ENCODE peak calls at places on chromosomes 16 and 17, in nine cellular contexts. One of them, this sample, is unnamed.

GRCh38 chr16:79439866-79440265 is 160.7 kb downstream of the MAF start:
- DNase-seq in stimulated activated CD4-positive, alpha-beta T cell treated with anti-CD3 and anti-CD28 coated beads, Interleukin-2, amount 100 ng/mL, for 48 hours: no peak
- DNase-seq in HuH-7: no peak
- DNase-seq in effector CD4-positive, alpha-beta T cell: no peak
- DNase-seq in COR-L47: no peak
- DNase-seq in KG1: no peak
- DNase-seq in foreskin melanocyte: no peak
- DNase-seq in T-helper 2 cell: no peak
- DNase-seq in nephron progenitor cell: no peak
- DNase-seq in this sample: no peak

GRCh38 chr16:20774703-20775362 is 11.0 kb downstream of the ACSM3 start:
- DNase-seq in COR-L47: peak
- DNase-seq in HuH-7: peak
- DNase-seq in stimulated activated CD4-positive, alpha-beta T cell treated with anti-CD3 and anti-CD28 coated beads, Interleukin-2, amount 100 ng/mL, for 48 hours: peak
- DNase-seq in T-helper 2 cell: peak
- DNase-seq in effector CD4-positive, alpha-beta T cell: peak
- DNase-seq in nephron progenitor cell: peak
- DNase-seq in foreskin melanocyte: peak
- DNase-seq in KG1: peak
- DNase-seq in this sample: peak

GRCh38 chr17:68460096-68460495 is 2.8 kb upstream of the WIPI1 start:
- DNase-seq in stimulated activated CD4-positive, alpha-beta T cell treated with anti-CD3 and anti-CD28 coated beads, Interleukin-2, amount 100 ng/mL, for 48 hours: no peak
- DNase-seq in HuH-7: no peak
- DNase-seq in T-helper 2 cell: no peak
- DNase-seq in nephron progenitor cell: no peak
- DNase-seq in KG1: no peak
- DNase-seq in effector CD4-positive, alpha-beta T cell: no peak
- DNase-seq in foreskin melanocyte: no peak
- DNase-seq in COR-L47: no peak
- DNase-seq in this sample: no peak

GRCh38 chr17:17859909-17860760 is 23.3 kb upstream of the SREBF1 start:
- DNase-seq in nephron progenitor cell: peak
- DNase-seq in stimulated activated CD4-positive, alpha-beta T cell treated with anti-CD3 and anti-CD28 coated beads, Interleukin-2, amount 100 ng/mL, for 48 hours: peak
- DNase-seq in HuH-7: peak
- DNase-seq in COR-L47: no peak
- DNase-seq in T-helper 2 cell: peak
- DNase-seq in effector CD4-positive, alpha-beta T cell: peak
- DNase-seq in KG1: no peak
- DNase-seq in foreskin melanocyte: peak
- DNase-seq in this sample: peak

GRCh38 chr17:39009471-39010085 is 42.4 kb upstream of the FBXO47 start:
- DNase-seq in stimulated activated CD4-positive, alpha-beta T cell treated with anti-CD3 and anti-CD28 coated beads, Interleukin-2, amount 100 ng/mL, for 48 hours: no peak
- DNase-seq in foreskin melanocyte: no peak
- DNase-seq in effector CD4-positive, alpha-beta T cell: no peak
- DNase-seq in T-helper 2 cell: no peak
- DNase-seq in HuH-7: no peak
- DNase-seq in COR-L47: no peak
- DNase-seq in KG1: no peak
- DNase-seq in nephron progenitor cell: no peak
- DNase-seq in this sample: no peak

GRCh38 chr16:821751-822150 is 21.2 kb upstream of the GNG13 start:
- DNase-seq in T-helper 2 cell: no peak
- DNase-seq in stimulated activated CD4-positive, alpha-beta T cell treated with anti-CD3 and anti-CD28 coated beads, Interleukin-2, amount 100 ng/mL, for 48 hours: no peak
- DNase-seq in effector CD4-positive, alpha-beta T cell: no peak
- DNase-seq in nephron progenitor cell: no peak
- DNase-seq in COR-L47: no peak
- DNase-seq in KG1: no peak
- DNase-seq in HuH-7: no peak
- DNase-seq in foreskin melanocyte: no peak
- DNase-seq in this sample: no peak

GRCh38 chr16:89983550-89983949 is 35.0 kb downstream of the DEF8 start:
- DNase-seq in nephron progenitor cell: no peak
- DNase-seq in HuH-7: no peak
- DNase-seq in T-helper 2 cell: peak
- DNase-seq in effector CD4-positive, alpha-beta T cell: no peak
- DNase-seq in stimulated activated CD4-positive, alpha-beta T cell treated with anti-CD3 and anti-CD28 coated beads, Interleukin-2, amount 100 ng/mL, for 48 hours: no peak
- DNase-seq in KG1: no peak
- DNase-seq in foreskin melanocyte: no peak
- DNase-seq in COR-L47: no peak
- DNase-seq in this sample: no peak

GRCh38 chr17:73156887-73157870 is 7.6 kb upstream of the SSTR2 start:
- DNase-seq in HuH-7: no peak
- DNase-seq in KG1: no peak
- DNase-seq in T-helper 2 cell: no peak
- DNase-seq in foreskin melanocyte: no peak
- DNase-seq in stimulated activated CD4-positive, alpha-beta T cell treated with anti-CD3 and anti-CD28 coated beads, Interleukin-2, amount 100 ng/mL, for 48 hours: no peak
- DNase-seq in nephron progenitor cell: no peak
- DNase-seq in COR-L47: peak
- DNase-seq in effector CD4-positive, alpha-beta T cell: no peak
- DNase-seq in this sample: no peak

GRCh38 chr16:23030001-23030400 is 119.3 kb downstream of the USP31 start:
- DNase-seq in nephron progenitor cell: no peak
- DNase-seq in KG1: no peak
- DNase-seq in effector CD4-positive, alpha-beta T cell: no peak
- DNase-seq in foreskin melanocyte: no peak
- DNase-seq in HuH-7: no peak
- DNase-seq in COR-L47: peak
- DNase-seq in T-helper 2 cell: no peak
- DNase-seq in stimulated activated CD4-positive, alpha-beta T cell treated with anti-CD3 and anti-CD28 coated beads, Interleukin-2, amount 100 ng/mL, for 48 hours: no peak
- DNase-seq in this sample: no peak

GRCh38 chr17:51540151-51540550 is 279.8 kb downstream of the UTP18 start:
- DNase-seq in stimulated activated CD4-positive, alpha-beta T cell treated with anti-CD3 and anti-CD28 coated beads, Interleukin-2, amount 100 ng/mL, for 48 hours: peak
- DNase-seq in HuH-7: no peak
- DNase-seq in nephron progenitor cell: no peak
- DNase-seq in COR-L47: no peak
- DNase-seq in KG1: no peak
- DNase-seq in foreskin melanocyte: peak
- DNase-seq in T-helper 2 cell: peak
- DNase-seq in effector CD4-positive, alpha-beta T cell: no peak
- DNase-seq in this sample: peak

GRCh38 chr17:1059131-1059795 is 62.3 kb downstream of the TIMM22 start:
- DNase-seq in nephron progenitor cell: no peak
- DNase-seq in stimulated activated CD4-positive, alpha-beta T cell treated with anti-CD3 and anti-CD28 coated beads, Interleukin-2, amount 100 ng/mL, for 48 hours: no peak
- DNase-seq in HuH-7: no peak
- DNase-seq in COR-L47: no peak
- DNase-seq in T-helper 2 cell: no peak
- DNase-seq in effector CD4-positive, alpha-beta T cell: no peak
- DNase-seq in KG1: no peak
- DNase-seq in foreskin melanocyte: no peak
- DNase-seq in this sample: no peak

GRCh38 chr17:20930065-20930760 is 112.6 kb downstream of the USP22 start:
- DNase-seq in HuH-7: no peak
- DNase-seq in nephron progenitor cell: no peak
- DNase-seq in KG1: no peak
- DNase-seq in foreskin melanocyte: peak
- DNase-seq in T-helper 2 cell: no peak
- DNase-seq in stimulated activated CD4-positive, alpha-beta T cell treated with anti-CD3 and anti-CD28 coated beads, Interleukin-2, amount 100 ng/mL, for 48 hours: no peak
- DNase-seq in COR-L47: no peak
- DNase-seq in effector CD4-positive, alpha-beta T cell: no peak
- DNase-seq in this sample: peak

GRCh38 chr17:81204578-81204977 is 18.2 kb downstream of the CEP131 start:
- DNase-seq in stimulated activated CD4-positive, alpha-beta T cell treated with anti-CD3 and anti-CD28 coated beads, Interleukin-2, amount 100 ng/mL, for 48 hours: no peak
- DNase-seq in HuH-7: no peak
- DNase-seq in COR-L47: no peak
- DNase-seq in T-helper 2 cell: no peak
- DNase-seq in nephron progenitor cell: no peak
- DNase-seq in effector CD4-positive, alpha-beta T cell: no peak
- DNase-seq in foreskin melanocyte: no peak
- DNase-seq in KG1: no peak
- DNase-seq in this sample: no peak

GRCh38 chr17:72126575-72127486 is 6.0 kb downstream of the SOX9 start:
- DNase-seq in stimulated activated CD4-positive, alpha-beta T cell treated with anti-CD3 and anti-CD28 coated beads, Interleukin-2, amount 100 ng/mL, for 48 hours: no peak
- DNase-seq in foreskin melanocyte: no peak
- DNase-seq in HuH-7: peak
- DNase-seq in KG1: no peak
- DNase-seq in nephron progenitor cell: no peak
- DNase-seq in COR-L47: no peak
- DNase-seq in T-helper 2 cell: no peak
- DNase-seq in effector CD4-positive, alpha-beta T cell: no peak
- DNase-seq in this sample: peak

GRCh38 chr17:43406676-43407645 is 8.2 kb downstream of the ARL4D start:
- DNase-seq in HuH-7: no peak
- DNase-seq in T-helper 2 cell: no peak
- DNase-seq in nephron progenitor cell: no peak
- DNase-seq in KG1: no peak
- DNase-seq in foreskin melanocyte: no peak
- DNase-seq in effector CD4-positive, alpha-beta T cell: no peak
- DNase-seq in COR-L47: no peak
- DNase-seq in stimulated activated CD4-positive, alpha-beta T cell treated with anti-CD3 and anti-CD28 coated beads, Interleukin-2, amount 100 ng/mL, for 48 hours: no peak
- DNase-seq in this sample: no peak

GRCh38 chr17:69015631-69016030 is 45.1 kb downstream of the ABCA9 start:
- DNase-seq in foreskin melanocyte: no peak
- DNase-seq in HuH-7: no peak
- DNase-seq in nephron progenitor cell: no peak
- DNase-seq in T-helper 2 cell: no peak
- DNase-seq in COR-L47: no peak
- DNase-seq in stimulated activated CD4-positive, alpha-beta T cell treated with anti-CD3 and anti-CD28 coated beads, Interleukin-2, amount 100 ng/mL, for 48 hours: no peak
- DNase-seq in effector CD4-positive, alpha-beta T cell: no peak
- DNase-seq in KG1: no peak
- DNase-seq in this sample: no peak

GRCh38 chr17:65556014-65556909 is 5.2 kb downstream of the AXIN2 start:
- DNase-seq in HuH-7: peak
- DNase-seq in foreskin melanocyte: peak
- DNase-seq in COR-L47: peak
- DNase-seq in nephron progenitor cell: peak
- DNase-seq in KG1: peak
- DNase-seq in T-helper 2 cell: peak
- DNase-seq in effector CD4-positive, alpha-beta T cell: peak
- DNase-seq in stimulated activated CD4-positive, alpha-beta T cell treated with anti-CD3 and anti-CD28 coated beads, Interleukin-2, amount 100 ng/mL, for 48 hours: peak
- DNase-seq in this sample: peak

GRCh38 chr17:60149691-60150582 is at the start of gene CA4:
- DNase-seq in HuH-7: peak
- DNase-seq in effector CD4-positive, alpha-beta T cell: no peak
- DNase-seq in nephron progenitor cell: peak
- DNase-seq in T-helper 2 cell: no peak
- DNase-seq in stimulated activated CD4-positive, alpha-beta T cell treated with anti-CD3 and anti-CD28 coated beads, Interleukin-2, amount 100 ng/mL, for 48 hours: no peak
- DNase-seq in COR-L47: peak
- DNase-seq in foreskin melanocyte: no peak
- DNase-seq in KG1: no peak
- DNase-seq in this sample: no peak

GRCh38 chr16:73713301-73713700 is 583.3 kb upstream of the PSMD7 start:
- DNase-seq in HuH-7: no peak
- DNase-seq in nephron progenitor cell: no peak
- DNase-seq in KG1: no peak
- DNase-seq in COR-L47: no peak
- DNase-seq in stimulated activated CD4-positive, alpha-beta T cell treated with anti-CD3 and anti-CD28 coated beads, Interleukin-2, amount 100 ng/mL, for 48 hours: no peak
- DNase-seq in foreskin melanocyte: peak
- DNase-seq in effector CD4-positive, alpha-beta T cell: no peak
- DNase-seq in T-helper 2 cell: no peak
- DNase-seq in this sample: no peak

GRCh38 chr16:27314161-27314723 is 468 bp downstream of the IL4R start:
- DNase-seq in KG1: no peak
- DNase-seq in nephron progenitor cell: no peak
- DNase-seq in T-helper 2 cell: peak
- DNase-seq in stimulated activated CD4-positive, alpha-beta T cell treated with anti-CD3 and anti-CD28 coated beads, Interleukin-2, amount 100 ng/mL, for 48 hours: peak
- DNase-seq in COR-L47: no peak
- DNase-seq in foreskin melanocyte: peak
- DNase-seq in effector CD4-positive, alpha-beta T cell: peak
- DNase-seq in HuH-7: peak
- DNase-seq in this sample: peak

GRCh38 chr17:33385133-33385532 is 92.0 kb upstream of the ASIC2 start:
- DNase-seq in foreskin melanocyte: no peak
- DNase-seq in HuH-7: no peak
- DNase-seq in nephron progenitor cell: peak
- DNase-seq in KG1: no peak
- DNase-seq in effector CD4-positive, alpha-beta T cell: no peak
- DNase-seq in COR-L47: no peak
- DNase-seq in stimulated activated CD4-positive, alpha-beta T cell treated with anti-CD3 and anti-CD28 coated beads, Interleukin-2, amount 100 ng/mL, for 48 hours: no peak
- DNase-seq in T-helper 2 cell: no peak
- DNase-seq in this sample: no peak

GRCh38 chr17:5861246-5861645 is 208.9 kb upstream of the WSCD1 start:
- DNase-seq in effector CD4-positive, alpha-beta T cell: no peak
- DNase-seq in T-helper 2 cell: no peak
- DNase-seq in KG1: no peak
- DNase-seq in HuH-7: no peak
- DNase-seq in COR-L47: no peak
- DNase-seq in stimulated activated CD4-positive, alpha-beta T cell treated with anti-CD3 and anti-CD28 coated beads, Interleukin-2, amount 100 ng/mL, for 48 hours: no peak
- DNase-seq in foreskin melanocyte: no peak
- DNase-seq in nephron progenitor cell: no peak
- DNase-seq in this sample: no peak

GRCh38 chr16:30949655-30950515 is 1.0 kb downstream of the ORAI3 start:
- DNase-seq in effector CD4-positive, alpha-beta T cell: no peak
- DNase-seq in HuH-7: peak
- DNase-seq in foreskin melanocyte: peak
- DNase-seq in T-helper 2 cell: peak
- DNase-seq in KG1: no peak
- DNase-seq in stimulated activated CD4-positive, alpha-beta T cell treated with anti-CD3 and anti-CD28 coated beads, Interleukin-2, amount 100 ng/mL, for 48 hours: no peak
- DNase-seq in COR-L47: no peak
- DNase-seq in nephron progenitor cell: peak
- DNase-seq in this sample: peak

GRCh38 chr16:88058136-88058535 is 106.9 kb downstream of the BANP start:
- DNase-seq in HuH-7: no peak
- DNase-seq in nephron progenitor cell: no peak
- DNase-seq in stimulated activated CD4-positive, alpha-beta T cell treated with anti-CD3 and anti-CD28 coated beads, Interleukin-2, amount 100 ng/mL, for 48 hours: no peak
- DNase-seq in T-helper 2 cell: no peak
- DNase-seq in effector CD4-positive, alpha-beta T cell: no peak
- DNase-seq in foreskin melanocyte: no peak
- DNase-seq in COR-L47: no peak
- DNase-seq in KG1: no peak
- DNase-seq in this sample: peak

GRCh38 chr17:77332034-77332971 is 191.5 kb downstream of the SEC14L1 start:
- DNase-seq in stimulated activated CD4-positive, alpha-beta T cell treated with anti-CD3 and anti-CD28 coated beads, Interleukin-2, amount 100 ng/mL, for 48 hours: no peak
- DNase-seq in HuH-7: no peak
- DNase-seq in nephron progenitor cell: no peak
- DNase-seq in COR-L47: no peak
- DNase-seq in foreskin melanocyte: no peak
- DNase-seq in KG1: no peak
- DNase-seq in T-helper 2 cell: peak
- DNase-seq in effector CD4-positive, alpha-beta T cell: no peak
- DNase-seq in this sample: no peak

GRCh38 chr16:67216612-67217490 is 10.1 kb upstream of the TMEM208 start:
- DNase-seq in KG1: no peak
- DNase-seq in COR-L47: no peak
- DNase-seq in stimulated activated CD4-positive, alpha-beta T cell treated with anti-CD3 and anti-CD28 coated beads, Interleukin-2, amount 100 ng/mL, for 48 hours: no peak
- DNase-seq in nephron progenitor cell: no peak
- DNase-seq in foreskin melanocyte: no peak
- DNase-seq in effector CD4-positive, alpha-beta T cell: no peak
- DNase-seq in T-helper 2 cell: no peak
- DNase-seq in HuH-7: no peak
- DNase-seq in this sample: no peak

GRCh38 chr17:44652727-44653126 is 3.5 kb upstream of the MEIOC start:
- DNase-seq in T-helper 2 cell: no peak
- DNase-seq in effector CD4-positive, alpha-beta T cell: no peak
- DNase-seq in COR-L47: no peak
- DNase-seq in KG1: no peak
- DNase-seq in nephron progenitor cell: no peak
- DNase-seq in HuH-7: no peak
- DNase-seq in foreskin melanocyte: no peak
- DNase-seq in stimulated activated CD4-positive, alpha-beta T cell treated with anti-CD3 and anti-CD28 coated beads, Interleukin-2, amount 100 ng/mL, for 48 hours: no peak
- DNase-seq in this sample: no peak

GRCh38 chr17:17849147-17849820 is 12.5 kb upstream of the SREBF1 start:
- DNase-seq in stimulated activated CD4-positive, alpha-beta T cell treated with anti-CD3 and anti-CD28 coated beads, Interleukin-2, amount 100 ng/mL, for 48 hours: peak
- DNase-seq in effector CD4-positive, alpha-beta T cell: peak
- DNase-seq in foreskin melanocyte: no peak
- DNase-seq in T-helper 2 cell: peak
- DNase-seq in nephron progenitor cell: no peak
- DNase-seq in COR-L47: peak
- DNase-seq in HuH-7: no peak
- DNase-seq in KG1: no peak
- DNase-seq in this sample: peak

GRCh38 chr16:9954181-9954580 is 228.0 kb downstream of the GRIN2A start:
- DNase-seq in T-helper 2 cell: no peak
- DNase-seq in COR-L47: no peak
- DNase-seq in KG1: no peak
- DNase-seq in nephron progenitor cell: no peak
- DNase-seq in HuH-7: no peak
- DNase-seq in stimulated activated CD4-positive, alpha-beta T cell treated with anti-CD3 and anti-CD28 coated beads, Interleukin-2, amount 100 ng/mL, for 48 hours: no peak
- DNase-seq in foreskin melanocyte: no peak
- DNase-seq in effector CD4-positive, alpha-beta T cell: no peak
- DNase-seq in this sample: no peak

GRCh38 chr17:55154101-55154500 is 110.7 kb upstream of the HLF start:
- DNase-seq in HuH-7: no peak
- DNase-seq in foreskin melanocyte: no peak
- DNase-seq in effector CD4-positive, alpha-beta T cell: no peak
- DNase-seq in nephron progenitor cell: no peak
- DNase-seq in KG1: no peak
- DNase-seq in T-helper 2 cell: peak
- DNase-seq in stimulated activated CD4-positive, alpha-beta T cell treated with anti-CD3 and anti-CD28 coated beads, Interleukin-2, amount 100 ng/mL, for 48 hours: no peak
- DNase-seq in COR-L47: no peak
- DNase-seq in this sample: no peak

GRCh38 chr17:16915752-16916556 is 56.0 kb downstream of the TNFRSF13B start:
- DNase-seq in KG1: no peak
- DNase-seq in HuH-7: peak
- DNase-seq in COR-L47: peak
- DNase-seq in nephron progenitor cell: peak
- DNase-seq in stimulated activated CD4-positive, alpha-beta T cell treated with anti-CD3 and anti-CD28 coated beads, Interleukin-2, amount 100 ng/mL, for 48 hours: peak
- DNase-seq in foreskin melanocyte: peak
- DNase-seq in T-helper 2 cell: peak
- DNase-seq in effector CD4-positive, alpha-beta T cell: no peak
- DNase-seq in this sample: peak

This sample was measured in SK-MEL-5.